ENCODE peak calls at places on chromosomes 7 and 10, in nine cellular contexts. N, Y, O, C, G, A, B, K and X are unnamed samples.

GRCh38 chr10:14486777-14487510 is 156.2 kb upstream of the FRMD4A start:
- DNase-seq in N (no peak), Y (no peak), O (no peak), C (no peak), G (peak; percentile 94), A (no peak), B (no peak), K (no peak), X (no peak)

GRCh38 chr7:77866791-77867190 is 68.2 kb downstream of the PHTF2 start:
- DNase-seq in N (no peak), Y (no peak), O (no peak), C (peak; percentile 25), G (peak; percentile 87), A (peak; percentile 25), B (no peak), K (peak; percentile 72), X (no peak)

GRCh38 chr10:72079356-72079755 is 9.0 kb downstream of the SPOCK2 start:
- DNase-seq in N (no peak), Y (no peak), O (no peak), C (no peak), G (no peak), A (no peak), B (no peak), K (no peak), X (peak; percentile 95)

GRCh38 chr7:153445641-153446040 is 606.6 kb upstream of the DPP6 start:
- DNase-seq in N (no peak), Y (no peak), O (no peak), C (no peak), G (no peak), A (no peak), B (no peak), K (no peak), X (no peak)

GRCh38 chr7:93194368-93194767 is 31.9 kb downstream of the HEPACAM2 start:
- DNase-seq in N (no peak), Y (no peak), O (peak; percentile 5), C (peak; percentile 12), G (peak; percentile 86), A (no peak), B (no peak), K (peak; percentile 16), X (no peak)

GRCh38 chr7:100726998-100727761 is 6.2 kb upstream of the ZAN start:
- DNase-seq in N (no peak), Y (no peak), O (peak; percentile 92), C (no peak), G (peak; percentile 61), A (no peak), B (no peak), K (peak; percentile 56), X (no peak)

GRCh38 chr10:88892223-88892967 is 12.3 kb downstream of the STAMBPL1 start:
- DNase-seq in N (no peak), Y (no peak), O (peak; percentile 24), C (no peak), G (peak; percentile 68), A (no peak), B (no peak), K (no peak), X (no peak)

GRCh38 chr10:130421909-130422308 is 285.7 kb downstream of the GLRX3 start:
- DNase-seq in N (no peak), Y (no peak), O (no peak), C (no peak), G (no peak), A (no peak), B (no peak), K (no peak), X (no peak)

GRCh38 chr7:96562966-96563365 is 146.7 kb downstream of the SEM1 start:
- DNase-seq in N (no peak), Y (no peak), O (no peak), C (no peak), G (no peak), A (no peak), B (no peak), K (no peak), X (no peak)

GRCh38 chr10:52674474-52674873 is 98.1 kb downstream of the MBL2 start:
- DNase-seq in N (no peak), Y (no peak), O (no peak), C (no peak), G (no peak), A (no peak), B (no peak), K (no peak), X (no peak)

GRCh38 chr7:37853468-37853867 is 5.1 kb downstream of the NME8 start:
- DNase-seq in N (no peak), Y (no peak), O (no peak), C (peak; percentile 20), G (no peak), A (peak; percentile 16), B (peak; percentile 13), K (peak; percentile 1), X (peak; percentile 17)

GRCh38 chr10:4316166-4316810 is 509.7 kb upstream of the AKR1E2 start:
- DNase-seq in N (peak; percentile 64), Y (no peak), O (peak; percentile 74), C (no peak), G (peak; percentile 89), A (no peak), B (no peak), K (peak; percentile 80), X (no peak)

GRCh38 chr7:41501016-41501415 is 201.9 kb downstream of the INHBA start:
- DNase-seq in N (no peak), Y (no peak), O (no peak), C (no peak), G (no peak), A (no peak), B (no peak), K (no peak), X (no peak)

GRCh38 chr7:155639958-155640520 is 4.4 kb upstream of the RBM33 start:
- DNase-seq in N (no peak), Y (no peak), O (no peak), C (no peak), G (no peak), A (no peak), B (no peak), K (no peak), X (no peak)

GRCh38 chr10:86648706-86649426 is 5.5 kb upstream of the OPN4 start:
- DNase-seq in N (peak; percentile 87), Y (no peak), O (peak; percentile 59), C (peak; percentile 78), G (peak; percentile 68), A (peak; percentile 40), B (no peak), K (peak; percentile 80), X (no peak)

GRCh38 chr7:155477469-155477868 is 19.5 kb downstream of the EN2 start:
- DNase-seq in N (no peak), Y (no peak), O (no peak), C (no peak), G (no peak), A (no peak), B (no peak), K (no peak), X (no peak)

GRCh38 chr7:78357709-78358108 is 559.1 kb downstream of the PHTF2 start:
- DNase-seq in N (no peak), Y (no peak), O (no peak), C (no peak), G (no peak), A (no peak), B (no peak), K (no peak), X (no peak)

GRCh38 chr10:76396126-76396525 is 964.7 kb downstream of the LRMDA start:
- DNase-seq in N (no peak), Y (no peak), O (no peak), C (no peak), G (no peak), A (no peak), B (no peak), K (no peak), X (no peak)

GRCh38 chr10:34343764-34344163 is 471.3 kb downstream of the PARD3 start:
- DNase-seq in N (no peak), Y (no peak), O (no peak), C (no peak), G (peak; percentile 41), A (no peak), B (no peak), K (peak; percentile 35), X (no peak)

GRCh38 chr10:33280217-33280616 is 54.2 kb downstream of the NRP1 start:
- DNase-seq in N (no peak), Y (no peak), O (peak; percentile 63), C (no peak), G (no peak), A (no peak), B (no peak), K (no peak), X (no peak)

GRCh38 chr7:144256112-144256511 is 8.5 kb downstream of the OR2A7 start:
- DNase-seq in N (no peak), Y (no peak), O (no peak), C (no peak), G (no peak), A (no peak), B (peak; percentile 65), K (peak; percentile 77), X (no peak)

GRCh38 chr7:150981644-150982043 is 3.5 kb upstream of the KCNH2 start:
- DNase-seq in N (no peak), Y (no peak), O (no peak), C (no peak), G (no peak), A (no peak), B (no peak), K (no peak), X (no peak)

GRCh38 chr7:1053816-1054370 is 9.5 kb downstream of the GPR146 start:
- DNase-seq in N (no peak), Y (no peak), O (no peak), C (no peak), G (no peak), A (no peak), B (no peak), K (no peak), X (no peak)

GRCh38 chr7:33932221-33932620 is 26.9 kb downstream of the BMPER start:
- DNase-seq in N (peak; percentile 14), Y (no peak), O (no peak), C (no peak), G (no peak), A (no peak), B (no peak), K (no peak), X (no peak)
- H3K4me3 ChIP-seq in N (peak overlapping the region; percentile 30), Y (no peak overlapping the region), O (no peak overlapping the region), C (no peak overlapping the region), G (no peak overlapping the region), A (no peak overlapping the region), B (no peak overlapping the region), K (no peak overlapping the region), X (no peak overlapping the region)

GRCh38 chr10:21171936-21172773 is 275.0 kb upstream of the NEBL start:
- DNase-seq in N (no peak), Y (no peak), O (no peak), C (no peak), G (no peak), A (no peak), B (no peak), K (no peak), X (no peak)
- H3K4me3 ChIP-seq in N (no peak overlapping the region), Y (peak overlapping the region; percentile 59), O (no peak overlapping the region), C (no peak overlapping the region), G (no peak overlapping the region), A (peak overlapping the region; percentile 79), B (peak overlapping the region; percentile 77), K (peak overlapping the region; percentile 66), X (no peak overlapping the region)

GRCh38 chr7:139943391-139943790 is 114.3 kb downstream of the TBXAS1 start:
- DNase-seq in N (no peak), Y (no peak), O (no peak), C (no peak), G (no peak), A (no peak), B (no peak), K (no peak), X (no peak)
- H3K4me3 ChIP-seq in N (no peak overlapping the region), Y (no peak overlapping the region), O (no peak overlapping the region), C (no peak overlapping the region), G (no peak overlapping the region), A (no peak overlapping the region), B (no peak overlapping the region), K (no peak overlapping the region), X (no peak overlapping the region)

GRCh38 chr7:142795339-142795863 is 24.6 kb downstream of the PRSS2 start:
- DNase-seq in N (no peak), Y (no peak), O (no peak), C (no peak), G (no peak), A (no peak), B (no peak), K (no peak), X (peak; percentile 96)
- H3K4me3 ChIP-seq in N (no peak overlapping the region), Y (no peak overlapping the region), O (no peak overlapping the region), C (no peak overlapping the region), G (no peak overlapping the region), A (no peak overlapping the region), B (no peak overlapping the region), K (no peak overlapping the region), X (peak overlapping the region; percentile 84)